ENCODE peak calls at places on chromosomes 7 and 10, in ten cellular contexts. One of them, this sample, is unnamed.

GRCh38 chr10:4351723-4352565 is 474.1 kb upstream of the AKR1E2 start:
- DNase-seq in Caki2: peak
- DNase-seq in naive thymus-derived CD8-positive, alpha-beta T cell: no peak
- DNase-seq in OCI-LY7: no peak
- DNase-seq in kidney glomerular epithelial cell: peak
- DNase-seq in epithelial cell of prostate: peak
- DNase-seq in heart right ventricle: no peak
- DNase-seq in CD4-positive, alpha-beta T cell: no peak
- DNase-seq in stimulated activated CD8-positive, alpha-beta memory T cell treated with anti-CD3 and anti-CD28 coated beads, Interleukin-2, amount 100 ng/mL, for 48 hours: no peak
- DNase-seq in ELR: peak
- DNase-seq in this sample: no peak

GRCh38 chr10:126302195-126302594 is 86.1 kb downstream of the ADAM12 start:
- DNase-seq in Caki2: no peak
- DNase-seq in naive thymus-derived CD8-positive, alpha-beta T cell: no peak
- DNase-seq in OCI-LY7: no peak
- DNase-seq in kidney glomerular epithelial cell: no peak
- DNase-seq in epithelial cell of prostate: no peak
- DNase-seq in heart right ventricle: no peak
- DNase-seq in CD4-positive, alpha-beta T cell: no peak
- DNase-seq in stimulated activated CD8-positive, alpha-beta memory T cell treated with anti-CD3 and anti-CD28 coated beads, Interleukin-2, amount 100 ng/mL, for 48 hours: no peak
- DNase-seq in ELR: no peak
- DNase-seq in this sample: no peak

GRCh38 chr10:91410638-91411367 is 659 bp downstream of the HECTD2 start:
- DNase-seq in Caki2: no peak
- DNase-seq in naive thymus-derived CD8-positive, alpha-beta T cell: no peak
- DNase-seq in OCI-LY7: no peak
- DNase-seq in kidney glomerular epithelial cell: peak
- DNase-seq in epithelial cell of prostate: no peak
- DNase-seq in heart right ventricle: peak
- DNase-seq in CD4-positive, alpha-beta T cell: peak
- DNase-seq in stimulated activated CD8-positive, alpha-beta memory T cell treated with anti-CD3 and anti-CD28 coated beads, Interleukin-2, amount 100 ng/mL, for 48 hours: no peak
- DNase-seq in ELR: peak
- DNase-seq in this sample: peak

GRCh38 chr7:144397086-144397485 is 6.4 kb downstream of the NOBOX start:
- DNase-seq in Caki2: no peak
- DNase-seq in naive thymus-derived CD8-positive, alpha-beta T cell: no peak
- DNase-seq in OCI-LY7: no peak
- DNase-seq in kidney glomerular epithelial cell: no peak
- DNase-seq in epithelial cell of prostate: no peak
- DNase-seq in heart right ventricle: no peak
- DNase-seq in CD4-positive, alpha-beta T cell: no peak
- DNase-seq in stimulated activated CD8-positive, alpha-beta memory T cell treated with anti-CD3 and anti-CD28 coated beads, Interleukin-2, amount 100 ng/mL, for 48 hours: no peak
- DNase-seq in ELR: no peak
- DNase-seq in this sample: no peak

GRCh38 chr10:91924212-91925021 is 847 bp downstream of the BTAF1 start:
- DNase-seq in Caki2: no peak
- DNase-seq in naive thymus-derived CD8-positive, alpha-beta T cell: no peak
- DNase-seq in OCI-LY7: no peak
- DNase-seq in kidney glomerular epithelial cell: peak
- DNase-seq in epithelial cell of prostate: no peak
- DNase-seq in heart right ventricle: no peak
- DNase-seq in CD4-positive, alpha-beta T cell: no peak
- DNase-seq in stimulated activated CD8-positive, alpha-beta memory T cell treated with anti-CD3 and anti-CD28 coated beads, Interleukin-2, amount 100 ng/mL, for 48 hours: no peak
- DNase-seq in ELR: peak
- DNase-seq in this sample: no peak

GRCh38 chr7:3301831-3302618 is 973 bp downstream of the SDK1 start:
- DNase-seq in Caki2: peak
- DNase-seq in naive thymus-derived CD8-positive, alpha-beta T cell: peak
- DNase-seq in OCI-LY7: no peak
- DNase-seq in kidney glomerular epithelial cell: peak
- DNase-seq in epithelial cell of prostate: no peak
- DNase-seq in heart right ventricle: no peak
- DNase-seq in CD4-positive, alpha-beta T cell: no peak
- DNase-seq in stimulated activated CD8-positive, alpha-beta memory T cell treated with anti-CD3 and anti-CD28 coated beads, Interleukin-2, amount 100 ng/mL, for 48 hours: no peak
- DNase-seq in ELR: peak
- DNase-seq in this sample: peak

GRCh38 chr7:71237945-71238344 is 106.0 kb downstream of the GALNT17 start:
- DNase-seq in Caki2: no peak
- DNase-seq in naive thymus-derived CD8-positive, alpha-beta T cell: no peak
- DNase-seq in OCI-LY7: no peak
- DNase-seq in kidney glomerular epithelial cell: no peak
- DNase-seq in epithelial cell of prostate: no peak
- DNase-seq in heart right ventricle: peak
- DNase-seq in CD4-positive, alpha-beta T cell: no peak
- DNase-seq in stimulated activated CD8-positive, alpha-beta memory T cell treated with anti-CD3 and anti-CD28 coated beads, Interleukin-2, amount 100 ng/mL, for 48 hours: no peak
- DNase-seq in ELR: no peak
- DNase-seq in this sample: no peak

GRCh38 chr10:106175760-106176377 is 988.6 kb downstream of the SORCS1 start:
- DNase-seq in Caki2: no peak
- DNase-seq in naive thymus-derived CD8-positive, alpha-beta T cell: no peak
- DNase-seq in OCI-LY7: peak
- DNase-seq in kidney glomerular epithelial cell: peak
- DNase-seq in epithelial cell of prostate: no peak
- DNase-seq in heart right ventricle: no peak
- DNase-seq in CD4-positive, alpha-beta T cell: no peak
- DNase-seq in stimulated activated CD8-positive, alpha-beta memory T cell treated with anti-CD3 and anti-CD28 coated beads, Interleukin-2, amount 100 ng/mL, for 48 hours: no peak
- DNase-seq in ELR: peak
- DNase-seq in this sample: peak

GRCh38 chr7:1457059-1457948 is 2.0 kb downstream of the MICALL2 start:
- DNase-seq in Caki2: no peak
- DNase-seq in naive thymus-derived CD8-positive, alpha-beta T cell: no peak
- DNase-seq in OCI-LY7: no peak
- DNase-seq in kidney glomerular epithelial cell: no peak
- DNase-seq in epithelial cell of prostate: no peak
- DNase-seq in heart right ventricle: no peak
- DNase-seq in CD4-positive, alpha-beta T cell: no peak
- DNase-seq in stimulated activated CD8-positive, alpha-beta memory T cell treated with anti-CD3 and anti-CD28 coated beads, Interleukin-2, amount 100 ng/mL, for 48 hours: no peak
- DNase-seq in ELR: no peak
- DNase-seq in this sample: no peak

GRCh38 chr7:32892521-32893224 is 1.1 kb upstream of the KBTBD2 start:
- DNase-seq in Caki2: no peak
- DNase-seq in naive thymus-derived CD8-positive, alpha-beta T cell: peak
- DNase-seq in OCI-LY7: peak
- DNase-seq in kidney glomerular epithelial cell: peak
- DNase-seq in epithelial cell of prostate: peak
- DNase-seq in heart right ventricle: peak
- DNase-seq in CD4-positive, alpha-beta T cell: peak
- DNase-seq in stimulated activated CD8-positive, alpha-beta memory T cell treated with anti-CD3 and anti-CD28 coated beads, Interleukin-2, amount 100 ng/mL, for 48 hours: peak
- DNase-seq in ELR: peak
- DNase-seq in this sample: no peak

GRCh38 chr10:17835688-17836087 is 26.5 kb downstream of the MRC1 start:
- DNase-seq in Caki2: peak
- DNase-seq in naive thymus-derived CD8-positive, alpha-beta T cell: no peak
- DNase-seq in OCI-LY7: no peak
- DNase-seq in kidney glomerular epithelial cell: peak
- DNase-seq in epithelial cell of prostate: peak
- DNase-seq in heart right ventricle: no peak
- DNase-seq in CD4-positive, alpha-beta T cell: no peak
- DNase-seq in stimulated activated CD8-positive, alpha-beta memory T cell treated with anti-CD3 and anti-CD28 coated beads, Interleukin-2, amount 100 ng/mL, for 48 hours: no peak
- DNase-seq in ELR: peak
- DNase-seq in this sample: peak